ENCODE peak calls at places on chromosomes 1 and 21, in seven cellular contexts. One of them, this sample, is unnamed.

GRCh38 chr1:209733409-209734192 is 22.3 kb upstream of the TRAF3IP3 start:
- DNase-seq in Panc1: no peak
- DNase-seq in GM23338: no peak
- DNase-seq in A549: no peak
- DNase-seq in K562: no peak
- DNase-seq in SK-N-SH: no peak
- DNase-seq in HepG2: no peak
- DNase-seq in this sample: no peak

GRCh38 chr1:91026777-91027176 is 4.9 kb upstream of the ZNF644 start:
- DNase-seq in Panc1: no peak
- DNase-seq in GM23338: no peak
- DNase-seq in A549: no peak
- DNase-seq in K562: no peak
- DNase-seq in SK-N-SH: peak
- DNase-seq in HepG2: peak
- DNase-seq in this sample: no peak

GRCh38 chr1:231079166-231079565 is 39.1 kb upstream of the FAM89A start:
- DNase-seq in Panc1: no peak
- DNase-seq in GM23338: no peak
- DNase-seq in A549: no peak
- DNase-seq in K562: no peak
- DNase-seq in SK-N-SH: no peak
- DNase-seq in HepG2: no peak
- DNase-seq in this sample: no peak

GRCh38 chr1:223215026-223215425 is 72.0 kb upstream of the TLR5 start:
- DNase-seq in Panc1: no peak
- DNase-seq in GM23338: no peak
- DNase-seq in A549: no peak
- DNase-seq in K562: no peak
- DNase-seq in SK-N-SH: no peak
- DNase-seq in HepG2: no peak
- DNase-seq in this sample: no peak

GRCh38 chr1:33607444-33608005 is 135.1 kb downstream of the ZSCAN20 start:
- DNase-seq in Panc1: no peak
- DNase-seq in GM23338: no peak
- DNase-seq in A549: no peak
- DNase-seq in K562: no peak
- DNase-seq in SK-N-SH: no peak
- DNase-seq in HepG2: no peak
- DNase-seq in this sample: no peak

GRCh38 chr21:15138475-15138874 is 73.7 kb upstream of the NRIP1 start:
- DNase-seq in Panc1: no peak
- DNase-seq in GM23338: no peak
- DNase-seq in A549: no peak
- DNase-seq in K562: no peak
- DNase-seq in SK-N-SH: no peak
- DNase-seq in HepG2: no peak
- DNase-seq in this sample: no peak

GRCh38 chr1:167722870-167723251 is 1.1 kb downstream of the MPZL1 start:
- DNase-seq in Panc1: no peak
- DNase-seq in GM23338: no peak
- DNase-seq in A549: no peak
- DNase-seq in K562: no peak
- DNase-seq in SK-N-SH: no peak
- DNase-seq in HepG2: no peak
- DNase-seq in this sample: no peak

GRCh38 chr1:244010191-244010590 is 40.9 kb upstream of the ZBTB18 start:
- DNase-seq in Panc1: no peak
- DNase-seq in GM23338: peak
- DNase-seq in A549: peak
- DNase-seq in K562: no peak
- DNase-seq in SK-N-SH: no peak
- DNase-seq in HepG2: no peak
- DNase-seq in this sample: no peak

GRCh38 chr21:41501919-41502318 is 6.0 kb downstream of the TMPRSS2 start:
- DNase-seq in Panc1: no peak
- DNase-seq in GM23338: no peak
- DNase-seq in A549: no peak
- DNase-seq in K562: no peak
- DNase-seq in SK-N-SH: no peak
- DNase-seq in HepG2: no peak
- DNase-seq in this sample: no peak
- TF ChIP-seq REST in Panc1: no peak
- TF ChIP-seq REST in GM23338: no peak
- TF ChIP-seq REST in A549: no peak
- TF ChIP-seq REST in K562: no peak
- TF ChIP-seq REST in SK-N-SH: no peak
- TF ChIP-seq REST in HepG2: no peak
- TF ChIP-seq REST in this sample: no peak

DNA sequence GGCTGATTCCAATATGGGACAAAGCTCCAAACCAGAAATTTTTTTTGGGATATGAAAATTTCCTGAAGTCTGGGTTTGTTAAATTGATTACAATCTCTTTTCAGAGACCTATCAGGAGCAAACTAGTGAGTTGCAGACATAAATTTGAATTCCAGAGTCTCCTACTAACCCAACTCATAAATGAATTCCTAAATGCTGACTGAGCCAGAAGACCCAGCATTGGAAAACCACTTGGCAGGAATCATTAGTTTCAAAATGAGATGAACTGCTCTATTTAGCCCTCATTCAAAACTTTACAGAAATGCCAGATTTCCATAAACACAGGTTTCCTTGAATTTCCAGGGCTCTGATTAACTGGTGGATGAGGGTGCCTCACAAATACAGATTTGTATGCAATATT is 222.5 kb downstream of the HLX start:
- DNase-seq in Panc1: no peak
- DNase-seq in GM23338: no peak
- DNase-seq in A549: no peak
- DNase-seq in K562: no peak
- DNase-seq in SK-N-SH: no peak
- DNase-seq in HepG2: no peak
- DNase-seq in this sample: no peak
- TF ChIP-seq REST in Panc1: no peak
- TF ChIP-seq REST in GM23338: no peak
- TF ChIP-seq REST in A549: no peak
- TF ChIP-seq REST in K562: no peak
- TF ChIP-seq REST in SK-N-SH: no peak
- TF ChIP-seq REST in HepG2: no peak
- TF ChIP-seq REST in this sample: no peak

GRCh38 chr1:162609306-162609705 is 23.0 kb upstream of the DDR2 start:
- DNase-seq in Panc1: no peak
- DNase-seq in GM23338: no peak
- DNase-seq in A549: no peak
- DNase-seq in K562: no peak
- DNase-seq in SK-N-SH: no peak
- DNase-seq in HepG2: no peak
- DNase-seq in this sample: no peak

DNA sequence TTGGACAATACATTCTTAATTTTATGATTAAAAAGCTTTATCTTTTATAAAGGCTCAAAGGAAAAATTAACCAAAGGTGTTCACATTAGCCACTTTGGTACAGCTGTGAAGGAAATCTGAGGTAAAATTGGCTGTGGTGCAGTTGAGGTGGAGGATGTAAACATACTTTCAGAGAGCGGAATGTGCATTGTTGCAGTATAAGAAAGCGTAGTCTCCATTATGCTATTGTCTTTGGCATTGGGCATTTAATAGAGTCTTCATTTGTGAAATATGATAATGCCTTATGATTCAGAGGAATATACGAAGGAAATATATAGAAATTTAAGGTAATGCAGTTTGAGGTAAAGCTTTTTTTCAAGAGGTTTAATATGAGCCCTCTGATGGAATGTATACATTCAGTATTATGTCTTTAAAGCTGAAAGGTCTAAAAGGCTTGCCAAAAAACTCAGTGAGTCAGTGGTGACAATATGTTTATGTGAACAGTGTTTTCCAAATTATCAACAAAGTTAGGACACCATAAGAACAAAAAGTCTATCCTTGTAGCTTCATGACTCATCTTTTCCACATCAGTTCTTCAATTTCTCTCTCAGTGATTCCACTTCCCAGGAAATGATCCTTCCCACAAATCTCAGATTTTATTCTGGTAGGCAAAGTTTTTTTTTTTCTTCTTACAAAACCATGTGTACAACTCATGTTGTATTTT is 26.9 kb upstream of the DDR2 start:
- DNase-seq in Panc1: peak
- DNase-seq in GM23338: no peak
- DNase-seq in A549: no peak
- DNase-seq in K562: no peak
- DNase-seq in SK-N-SH: no peak
- DNase-seq in HepG2: no peak
- DNase-seq in this sample: peak
- TF ChIP-seq REST in Panc1: no peak
- TF ChIP-seq REST in GM23338: no peak
- TF ChIP-seq REST in A549: no peak
- TF ChIP-seq REST in K562: no peak
- TF ChIP-seq REST in SK-N-SH: no peak
- TF ChIP-seq REST in HepG2: no peak
- TF ChIP-seq REST in this sample: no peak

DNA sequence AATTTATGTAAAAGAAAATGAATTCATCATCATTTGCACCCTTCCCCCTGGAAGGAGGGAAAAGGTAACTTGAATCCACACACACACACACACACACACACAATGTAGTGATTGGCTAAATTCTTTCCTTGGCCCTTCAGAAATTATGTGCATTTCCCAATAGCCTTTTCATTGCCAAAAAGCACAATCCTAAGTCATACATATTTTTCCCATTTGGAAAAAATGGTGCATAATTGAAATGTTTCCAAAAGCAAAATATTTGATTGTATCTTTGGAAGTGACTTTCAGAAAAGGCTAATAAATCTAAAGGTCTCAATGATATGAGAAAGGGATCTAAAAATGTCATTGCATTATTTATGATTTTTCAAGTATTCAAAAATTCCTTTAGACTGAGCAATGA is 43.5 kb upstream of the NEK7 start:
- DNase-seq in Panc1: no peak
- DNase-seq in GM23338: no peak
- DNase-seq in A549: no peak
- DNase-seq in K562: no peak
- DNase-seq in SK-N-SH: no peak
- DNase-seq in HepG2: no peak
- DNase-seq in this sample: no peak
- TF ChIP-seq REST in Panc1: no peak
- TF ChIP-seq REST in GM23338: no peak
- TF ChIP-seq REST in A549: no peak
- TF ChIP-seq REST in K562: no peak
- TF ChIP-seq REST in SK-N-SH: no peak
- TF ChIP-seq REST in HepG2: no peak
- TF ChIP-seq REST in this sample: no peak

This sample was measured in HL-60.